ENCODE peak calls at places on chromosomes 7 and 10, in ten cellular contexts. One of them, this sample, is unnamed.

GRCh38 chr7:5231116-5231515 is 41.1 kb downstream of the WIPI2 start:
- DNase-seq in sigmoid colon: no peak
- DNase-seq in mesendoderm: no peak
- DNase-seq in gastrocnemius medialis: no peak
- DNase-seq in transverse colon: peak; percentile 21
- DNase-seq in lung: no peak
- DNase-seq in cardiac muscle cell: no peak
- DNase-seq in ovary: peak; percentile 18
- DNase-seq in stomach: no peak
- DNase-seq in GM12878: peak; percentile 60
- DNase-seq in this sample: no peak

GRCh38 chr10:110556993-110557601 is 10.4 kb upstream of the SMC3 start:
- DNase-seq in sigmoid colon: no peak
- DNase-seq in mesendoderm: peak; percentile 85
- DNase-seq in gastrocnemius medialis: no peak
- DNase-seq in transverse colon: peak; percentile 40
- DNase-seq in lung: no peak
- DNase-seq in cardiac muscle cell: peak; percentile 65
- DNase-seq in ovary: peak; percentile 38
- DNase-seq in stomach: peak; percentile 36
- DNase-seq in GM12878: no peak
- DNase-seq in this sample: no peak

GRCh38 chr10:3401491-3401938 is 228.9 kb upstream of the PITRM1 start:
- DNase-seq in sigmoid colon: no peak
- DNase-seq in mesendoderm: no peak
- DNase-seq in gastrocnemius medialis: no peak
- DNase-seq in transverse colon: no peak
- DNase-seq in lung: no peak
- DNase-seq in cardiac muscle cell: no peak
- DNase-seq in ovary: no peak
- DNase-seq in stomach: no peak
- DNase-seq in GM12878: no peak
- DNase-seq in this sample: no peak

GRCh38 chr7:739455-739963 is 12.4 kb upstream of the PRKAR1B start:
- DNase-seq in sigmoid colon: peak; percentile 22
- DNase-seq in mesendoderm: no peak
- DNase-seq in gastrocnemius medialis: no peak
- DNase-seq in transverse colon: no peak
- DNase-seq in lung: no peak
- DNase-seq in cardiac muscle cell: no peak
- DNase-seq in ovary: peak; percentile 16
- DNase-seq in stomach: no peak
- DNase-seq in GM12878: no peak
- DNase-seq in this sample: no peak

GRCh38 chr10:60480865-60481563 is 91.3 kb upstream of the ANK3 start:
- DNase-seq in sigmoid colon: no peak
- DNase-seq in mesendoderm: no peak
- DNase-seq in gastrocnemius medialis: peak; percentile 29
- DNase-seq in transverse colon: no peak
- DNase-seq in lung: peak; percentile 36
- DNase-seq in cardiac muscle cell: no peak
- DNase-seq in ovary: no peak
- DNase-seq in stomach: peak; percentile 39
- DNase-seq in GM12878: no peak
- DNase-seq in this sample: no peak

GRCh38 chr7:81036871-81037270 is 118.0 kb upstream of the SEMA3C start:
- DNase-seq in sigmoid colon: no peak
- DNase-seq in mesendoderm: no peak
- DNase-seq in gastrocnemius medialis: no peak
- DNase-seq in transverse colon: no peak
- DNase-seq in lung: no peak
- DNase-seq in cardiac muscle cell: no peak
- DNase-seq in ovary: no peak
- DNase-seq in stomach: no peak
- DNase-seq in GM12878: no peak
- DNase-seq in this sample: no peak

GRCh38 chr7:155344270-155344617 is 46.6 kb downstream of the INSIG1 start:
- DNase-seq in sigmoid colon: peak; percentile 60
- DNase-seq in mesendoderm: no peak
- DNase-seq in gastrocnemius medialis: no peak
- DNase-seq in transverse colon: no peak
- DNase-seq in lung: no peak
- DNase-seq in cardiac muscle cell: no peak
- DNase-seq in ovary: no peak
- DNase-seq in stomach: no peak
- DNase-seq in GM12878: no peak
- DNase-seq in this sample: no peak

GRCh38 chr10:5411941-5412276 is 448 bp upstream of the NET1 start:
- DNase-seq in sigmoid colon: no peak
- DNase-seq in mesendoderm: no peak
- DNase-seq in gastrocnemius medialis: no peak
- DNase-seq in transverse colon: no peak
- DNase-seq in lung: no peak
- DNase-seq in cardiac muscle cell: no peak
- DNase-seq in ovary: no peak
- DNase-seq in stomach: no peak
- DNase-seq in GM12878: no peak
- DNase-seq in this sample: no peak

GRCh38 chr10:493391-494148 is 195.9 kb downstream of the DIP2C start:
- DNase-seq in sigmoid colon: peak; percentile 70
- DNase-seq in mesendoderm: no peak
- DNase-seq in gastrocnemius medialis: no peak
- DNase-seq in transverse colon: no peak
- DNase-seq in lung: no peak
- DNase-seq in cardiac muscle cell: no peak
- DNase-seq in ovary: no peak
- DNase-seq in stomach: no peak
- DNase-seq in GM12878: no peak
- DNase-seq in this sample: no peak

DNA sequence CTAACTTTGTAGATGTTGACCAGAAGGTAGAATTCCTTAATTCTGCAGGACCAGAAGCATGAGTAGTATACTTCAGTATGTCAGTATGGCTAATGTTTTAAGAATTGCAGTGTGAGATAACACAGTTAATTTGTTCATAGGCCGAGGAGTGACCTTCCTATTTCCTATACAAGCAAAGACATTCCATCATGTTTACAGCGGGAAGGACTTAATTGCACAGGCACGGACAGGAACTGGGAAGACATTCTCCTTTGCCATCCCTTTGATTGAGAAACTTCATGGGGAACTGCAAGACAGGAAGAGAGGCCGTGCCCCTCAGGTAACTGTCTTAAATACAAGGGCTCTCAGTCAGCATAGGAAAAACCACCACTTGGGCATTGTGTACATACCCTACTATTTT is 7.2 kb downstream of the DDX21 start:
- DNase-seq in sigmoid colon: no peak
- DNase-seq in mesendoderm: no peak
- DNase-seq in gastrocnemius medialis: no peak
- DNase-seq in transverse colon: no peak
- DNase-seq in lung: no peak
- DNase-seq in cardiac muscle cell: no peak
- DNase-seq in ovary: no peak
- DNase-seq in stomach: no peak
- DNase-seq in GM12878: no peak
- DNase-seq in this sample: no peak
- H3K27ac ChIP-seq in sigmoid colon: no peak overlapping the region
- H3K27ac ChIP-seq in mesendoderm: no peak overlapping the region
- H3K27ac ChIP-seq in gastrocnemius medialis: no peak overlapping the region
- H3K27ac ChIP-seq in transverse colon: no peak overlapping the region
- H3K27ac ChIP-seq in lung: no peak overlapping the region
- H3K27ac ChIP-seq in cardiac muscle cell: no peak overlapping the region
- H3K27ac ChIP-seq in ovary: no peak overlapping the region
- H3K27ac ChIP-seq in stomach: no peak overlapping the region
- H3K27ac ChIP-seq in GM12878: no peak overlapping the region
- H3K27ac ChIP-seq in this sample: no peak overlapping the region

GRCh38 chr7:111796671-111797070 is 234.4 kb upstream of the IMMP2L start:
- DNase-seq in sigmoid colon: no peak
- DNase-seq in mesendoderm: peak; percentile 36
- DNase-seq in gastrocnemius medialis: no peak
- DNase-seq in transverse colon: no peak
- DNase-seq in lung: no peak
- DNase-seq in cardiac muscle cell: no peak
- DNase-seq in ovary: no peak
- DNase-seq in stomach: no peak
- DNase-seq in GM12878: no peak
- DNase-seq in this sample: no peak
- H3K4me3 ChIP-seq in sigmoid colon: no peak overlapping the region
- H3K4me3 ChIP-seq in mesendoderm: peak overlapping the region; percentile 4
- H3K4me3 ChIP-seq in gastrocnemius medialis: no peak overlapping the region
- H3K4me3 ChIP-seq in transverse colon: no peak overlapping the region
- H3K4me3 ChIP-seq in lung: no peak overlapping the region
- H3K4me3 ChIP-seq in cardiac muscle cell: no peak overlapping the region
- H3K4me3 ChIP-seq in ovary: no peak overlapping the region
- H3K4me3 ChIP-seq in stomach: no peak overlapping the region
- H3K4me3 ChIP-seq in GM12878: no peak overlapping the region
- H3K4me3 ChIP-seq in this sample: no peak overlapping the region

DNA sequence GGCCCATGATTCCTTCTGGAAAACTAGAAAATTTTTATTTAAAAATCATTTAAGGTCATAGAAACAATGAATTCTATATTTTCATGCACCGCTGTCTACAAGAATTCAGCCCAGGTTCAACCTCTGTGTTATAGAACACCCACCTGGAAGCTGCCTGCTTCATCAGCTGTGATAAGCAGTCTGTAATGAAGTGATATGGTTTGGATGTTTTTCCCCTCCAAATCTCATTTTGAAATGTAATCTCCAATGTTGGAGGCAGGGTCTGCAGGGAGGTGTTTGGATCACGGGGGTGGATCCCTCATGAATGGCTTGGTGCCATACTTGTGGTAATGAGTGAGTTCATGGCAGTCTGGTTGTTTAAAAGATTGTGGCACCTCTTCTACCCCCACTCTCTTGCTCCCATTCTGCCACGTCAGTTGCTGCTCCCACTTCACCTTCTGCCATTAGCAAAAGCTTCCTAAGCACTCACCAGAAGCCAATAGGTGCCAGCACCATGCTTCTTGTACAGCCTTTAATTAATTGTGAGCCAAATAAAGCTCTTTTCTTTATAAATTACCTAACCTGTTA is 55.6 kb downstream of the MRPL32 start:
- DNase-seq in sigmoid colon: no peak
- DNase-seq in mesendoderm: no peak
- DNase-seq in gastrocnemius medialis: no peak
- DNase-seq in transverse colon: no peak
- DNase-seq in lung: no peak
- DNase-seq in cardiac muscle cell: no peak
- DNase-seq in ovary: no peak
- DNase-seq in stomach: no peak
- DNase-seq in GM12878: no peak
- DNase-seq in this sample: no peak
- H3K27ac ChIP-seq in sigmoid colon: no peak overlapping the region
- H3K27ac ChIP-seq in mesendoderm: no peak overlapping the region
- H3K27ac ChIP-seq in gastrocnemius medialis: no peak overlapping the region
- H3K27ac ChIP-seq in transverse colon: no peak overlapping the region
- H3K27ac ChIP-seq in lung: no peak overlapping the region
- H3K27ac ChIP-seq in cardiac muscle cell: no peak overlapping the region
- H3K27ac ChIP-seq in ovary: no peak overlapping the region
- H3K27ac ChIP-seq in stomach: no peak overlapping the region
- H3K27ac ChIP-seq in GM12878: no peak overlapping the region
- H3K27ac ChIP-seq in this sample: no peak overlapping the region

GRCh38 chr10:9596368-9596920 is 1421.2 kb upstream of the CELF2 start:
- DNase-seq in sigmoid colon: no peak
- DNase-seq in mesendoderm: no peak
- DNase-seq in gastrocnemius medialis: no peak
- DNase-seq in transverse colon: no peak
- DNase-seq in lung: no peak
- DNase-seq in cardiac muscle cell: no peak
- DNase-seq in ovary: no peak
- DNase-seq in stomach: no peak
- DNase-seq in GM12878: no peak
- DNase-seq in this sample: no peak
- H3K4me3 ChIP-seq in sigmoid colon: no peak overlapping the region
- H3K4me3 ChIP-seq in mesendoderm: no peak overlapping the region
- H3K4me3 ChIP-seq in gastrocnemius medialis: no peak overlapping the region
- H3K4me3 ChIP-seq in transverse colon: no peak overlapping the region
- H3K4me3 ChIP-seq in lung: no peak overlapping the region
- H3K4me3 ChIP-seq in cardiac muscle cell: no peak overlapping the region
- H3K4me3 ChIP-seq in ovary: no peak overlapping the region
- H3K4me3 ChIP-seq in stomach: no peak overlapping the region
- H3K4me3 ChIP-seq in GM12878: no peak overlapping the region
- H3K4me3 ChIP-seq in this sample: no peak overlapping the region

GRCh38 chr10:24561453-24561852 is 162.2 kb downstream of the ARHGAP21 start:
- DNase-seq in sigmoid colon: no peak
- DNase-seq in mesendoderm: no peak
- DNase-seq in gastrocnemius medialis: no peak
- DNase-seq in transverse colon: no peak
- DNase-seq in lung: no peak
- DNase-seq in cardiac muscle cell: no peak
- DNase-seq in ovary: no peak
- DNase-seq in stomach: no peak
- DNase-seq in GM12878: no peak
- DNase-seq in this sample: no peak
- H3K27ac ChIP-seq in sigmoid colon: no peak overlapping the region
- H3K27ac ChIP-seq in mesendoderm: no peak overlapping the region
- H3K27ac ChIP-seq in gastrocnemius medialis: no peak overlapping the region
- H3K27ac ChIP-seq in transverse colon: no peak overlapping the region
- H3K27ac ChIP-seq in lung: no peak overlapping the region
- H3K27ac ChIP-seq in cardiac muscle cell: no peak overlapping the region
- H3K27ac ChIP-seq in ovary: no peak overlapping the region
- H3K27ac ChIP-seq in stomach: no peak overlapping the region
- H3K27ac ChIP-seq in GM12878: no peak overlapping the region
- H3K27ac ChIP-seq in this sample: no peak overlapping the region

DNA sequence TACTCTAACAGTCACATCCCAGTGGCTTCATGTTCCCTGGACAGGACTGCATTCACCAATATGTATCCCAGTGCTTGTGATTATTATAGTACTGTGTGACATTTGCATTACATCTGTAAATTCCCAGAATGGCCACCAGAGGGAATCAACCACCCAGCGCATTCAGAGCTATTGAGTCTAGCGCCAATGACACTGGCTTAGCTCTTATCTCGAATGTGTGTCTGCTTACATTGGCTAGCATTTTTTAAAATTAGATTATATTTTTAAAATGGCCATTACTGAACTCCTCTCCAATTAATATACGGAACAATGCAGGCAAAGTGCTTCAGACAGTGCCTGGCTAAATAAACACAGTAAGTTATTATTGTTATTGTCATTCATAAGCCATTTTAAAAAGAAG is 36.3 kb downstream of the TRIL start:
- DNase-seq in sigmoid colon: peak; percentile 71
- DNase-seq in mesendoderm: peak; percentile 79
- DNase-seq in gastrocnemius medialis: no peak
- DNase-seq in transverse colon: peak; percentile 40
- DNase-seq in lung: peak; percentile 54
- DNase-seq in cardiac muscle cell: peak; percentile 81
- DNase-seq in ovary: no peak
- DNase-seq in stomach: peak; percentile 52
- DNase-seq in GM12878: no peak
- DNase-seq in this sample: peak; percentile 40
- H3K4me3 ChIP-seq in sigmoid colon: no peak overlapping the region
- H3K4me3 ChIP-seq in mesendoderm: no peak overlapping the region
- H3K4me3 ChIP-seq in gastrocnemius medialis: no peak overlapping the region
- H3K4me3 ChIP-seq in transverse colon: no peak overlapping the region
- H3K4me3 ChIP-seq in lung: no peak overlapping the region
- H3K4me3 ChIP-seq in cardiac muscle cell: no peak overlapping the region
- H3K4me3 ChIP-seq in ovary: no peak overlapping the region
- H3K4me3 ChIP-seq in stomach: no peak overlapping the region
- H3K4me3 ChIP-seq in GM12878: no peak overlapping the region
- H3K4me3 ChIP-seq in this sample: peak overlapping the region; percentile 4

GRCh38 chr7:150321788-150322113 is 1.4 kb upstream of the LRRC61 start:
- DNase-seq in sigmoid colon: no peak
- DNase-seq in mesendoderm: no peak
- DNase-seq in gastrocnemius medialis: no peak
- DNase-seq in transverse colon: no peak
- DNase-seq in lung: no peak
- DNase-seq in cardiac muscle cell: no peak
- DNase-seq in ovary: no peak
- DNase-seq in stomach: no peak
- DNase-seq in GM12878: no peak
- DNase-seq in this sample: no peak
- H3K27ac ChIP-seq in sigmoid colon: no peak overlapping the region
- H3K27ac ChIP-seq in mesendoderm: no peak overlapping the region
- H3K27ac ChIP-seq in gastrocnemius medialis: no peak overlapping the region
- H3K27ac ChIP-seq in transverse colon: peak overlapping the region; percentile 96
- H3K27ac ChIP-seq in lung: no peak overlapping the region
- H3K27ac ChIP-seq in cardiac muscle cell: no peak overlapping the region
- H3K27ac ChIP-seq in ovary: no peak overlapping the region
- H3K27ac ChIP-seq in stomach: peak overlapping the region; percentile 86
- H3K27ac ChIP-seq in GM12878: peak overlapping the region; percentile 99
- H3K27ac ChIP-seq in this sample: no peak overlapping the region

This sample was measured in dorsolateral prefrontal cortex.